ENCODE peak calls at places on chromosomes 13 and 19, in six cellular contexts. One of them, this sample, is unnamed.

GRCh38 chr13:73893833-73894232 is 240.4 kb downstream of the KLF12 start:
- DNase-seq in DMS153: no peak
- DNase-seq in HT1080: no peak
- DNase-seq in RWPE1: no peak
- DNase-seq in fibroblast of the conjunctiva: no peak
- DNase-seq in left kidney: no peak
- DNase-seq in this sample: no peak

GRCh38 chr19:51761696-51762095 is 716 bp downstream of the FPR2 start:
- DNase-seq in HT1080: no peak
- DNase-seq in left kidney: no peak
- DNase-seq in DMS153: no peak
- DNase-seq in fibroblast of the conjunctiva: no peak
- DNase-seq in RWPE1: no peak
- DNase-seq in this sample: no peak

GRCh38 chr13:72952529-72953141 is 106.2 kb upstream of the KLF5 start:
- DNase-seq in DMS153: no peak
- DNase-seq in left kidney: peak
- DNase-seq in RWPE1: no peak
- DNase-seq in HT1080: peak
- DNase-seq in fibroblast of the conjunctiva: no peak
- DNase-seq in this sample: no peak

GRCh38 chr13:112203614-112204013 is 136.7 kb downstream of the SOX1 start:
- DNase-seq in RWPE1: no peak
- DNase-seq in HT1080: no peak
- DNase-seq in left kidney: no peak
- DNase-seq in fibroblast of the conjunctiva: no peak
- DNase-seq in DMS153: no peak
- DNase-seq in this sample: no peak

GRCh38 chr19:41542622-41543021 is 33.3 kb upstream of the CEACAM21 start:
- DNase-seq in HT1080: no peak
- DNase-seq in DMS153: no peak
- DNase-seq in RWPE1: no peak
- DNase-seq in fibroblast of the conjunctiva: no peak
- DNase-seq in left kidney: no peak
- DNase-seq in this sample: no peak

GRCh38 chr13:21674271-21675009 is 3.6 kb downstream of the FGF9 start:
- DNase-seq in HT1080: no peak
- DNase-seq in RWPE1: no peak
- DNase-seq in left kidney: peak
- DNase-seq in DMS153: peak
- DNase-seq in fibroblast of the conjunctiva: no peak
- DNase-seq in this sample: no peak

GRCh38 chr19:543912-544608 is at the start of gene GZMM:
- DNase-seq in RWPE1: no peak
- DNase-seq in fibroblast of the conjunctiva: no peak
- DNase-seq in DMS153: no peak
- DNase-seq in HT1080: no peak
- DNase-seq in left kidney: no peak
- DNase-seq in this sample: no peak

GRCh38 chr19:7870571-7871279 is 3.5 kb downstream of the PRR36 start:
- DNase-seq in fibroblast of the conjunctiva: no peak
- DNase-seq in RWPE1: peak
- DNase-seq in HT1080: peak
- DNase-seq in left kidney: peak
- DNase-seq in DMS153: peak
- DNase-seq in this sample: peak

GRCh38 chr13:105974380-105974779 is 561.1 kb downstream of the EFNB2 start:
- DNase-seq in HT1080: no peak
- DNase-seq in left kidney: no peak
- DNase-seq in DMS153: no peak
- DNase-seq in fibroblast of the conjunctiva: no peak
- DNase-seq in RWPE1: no peak
- DNase-seq in this sample: no peak

GRCh38 chr19:52451241-52451640 is 2.1 kb upstream of the ZNF578 start:
- DNase-seq in RWPE1: no peak
- DNase-seq in DMS153: no peak
- DNase-seq in left kidney: peak
- DNase-seq in fibroblast of the conjunctiva: no peak
- DNase-seq in HT1080: no peak
- DNase-seq in this sample: no peak

GRCh38 chr19:3125900-3126524 is 9.8 kb upstream of the GNA15 start:
- DNase-seq in HT1080: peak
- DNase-seq in RWPE1: no peak
- DNase-seq in DMS153: no peak
- DNase-seq in left kidney: peak
- DNase-seq in fibroblast of the conjunctiva: no peak
- DNase-seq in this sample: peak

GRCh38 chr19:14473915-14474578 is 1.1 kb downstream of the PTGER1 start:
- DNase-seq in fibroblast of the conjunctiva: no peak
- DNase-seq in DMS153: no peak
- DNase-seq in HT1080: no peak
- DNase-seq in RWPE1: no peak
- DNase-seq in left kidney: peak
- DNase-seq in this sample: no peak

GRCh38 chr19:33825556-33825955 is 28.9 kb downstream of the KCTD15 start:
- DNase-seq in HT1080: no peak
- DNase-seq in RWPE1: no peak
- DNase-seq in fibroblast of the conjunctiva: no peak
- DNase-seq in left kidney: no peak
- DNase-seq in DMS153: no peak
- DNase-seq in this sample: no peak

GRCh38 chr13:40061466-40062450 is 406.3 kb downstream of the COG6 start:
- DNase-seq in DMS153: peak
- DNase-seq in left kidney: no peak
- DNase-seq in fibroblast of the conjunctiva: no peak
- DNase-seq in RWPE1: no peak
- DNase-seq in HT1080: peak
- DNase-seq in this sample: no peak

GRCh38 chr19:18849838-18850400 is 18.2 kb downstream of the UPF1 start:
- DNase-seq in RWPE1: no peak
- DNase-seq in left kidney: no peak
- DNase-seq in HT1080: no peak
- DNase-seq in DMS153: no peak
- DNase-seq in fibroblast of the conjunctiva: no peak
- DNase-seq in this sample: no peak

GRCh38 chr19:28960586-28960985 is 252.4 kb downstream of the UQCRFS1 start:
- DNase-seq in fibroblast of the conjunctiva: no peak
- DNase-seq in RWPE1: no peak
- DNase-seq in DMS153: no peak
- DNase-seq in left kidney: no peak
- DNase-seq in HT1080: no peak
- DNase-seq in this sample: no peak

GRCh38 chr13:113862191-113862765 is 1.6 kb downstream of the GAS6 start:
- DNase-seq in RWPE1: peak
- DNase-seq in HT1080: peak
- DNase-seq in left kidney: no peak
- DNase-seq in DMS153: no peak
- DNase-seq in fibroblast of the conjunctiva: no peak
- DNase-seq in this sample: no peak

GRCh38 chr19:34327851-34328250 is 37.1 kb upstream of the GPI start:
- DNase-seq in left kidney: peak
- DNase-seq in RWPE1: no peak
- DNase-seq in fibroblast of the conjunctiva: no peak
- DNase-seq in DMS153: no peak
- DNase-seq in HT1080: no peak
- DNase-seq in this sample: no peak

GRCh38 chr13:112626124-112626523 is 38.2 kb upstream of the TUBGCP3 start:
- DNase-seq in HT1080: no peak
- DNase-seq in left kidney: no peak
- DNase-seq in fibroblast of the conjunctiva: no peak
- DNase-seq in RWPE1: no peak
- DNase-seq in DMS153: no peak
- DNase-seq in this sample: no peak

GRCh38 chr13:38900188-38900587 is 90.4 kb downstream of the STOML3 start:
- DNase-seq in HT1080: no peak
- DNase-seq in RWPE1: no peak
- DNase-seq in DMS153: no peak
- DNase-seq in fibroblast of the conjunctiva: no peak
- DNase-seq in left kidney: no peak
- DNase-seq in this sample: no peak

GRCh38 chr13:57632276-57633140 is 964 bp downstream of the PCDH17 start:
- DNase-seq in DMS153: no peak
- DNase-seq in HT1080: no peak
- DNase-seq in fibroblast of the conjunctiva: no peak
- DNase-seq in RWPE1: no peak
- DNase-seq in left kidney: peak
- DNase-seq in this sample: no peak

GRCh38 chr19:40549007-40549708 is 27.5 kb upstream of the SHKBP1 start:
- DNase-seq in DMS153: peak
- DNase-seq in fibroblast of the conjunctiva: no peak
- DNase-seq in HT1080: no peak
- DNase-seq in left kidney: peak
- DNase-seq in RWPE1: no peak
- DNase-seq in this sample: no peak

GRCh38 chr19:58033741-58034475 is at the start of gene ZSCAN1:
- DNase-seq in left kidney: peak
- DNase-seq in DMS153: no peak
- DNase-seq in fibroblast of the conjunctiva: peak
- DNase-seq in RWPE1: no peak
- DNase-seq in HT1080: no peak
- DNase-seq in this sample: no peak

GRCh38 chr19:42424712-42425131 is 2.5 kb downstream of the LIPE start:
- DNase-seq in RWPE1: no peak
- DNase-seq in DMS153: no peak
- DNase-seq in left kidney: peak
- DNase-seq in fibroblast of the conjunctiva: no peak
- DNase-seq in HT1080: no peak
- DNase-seq in this sample: no peak

GRCh38 chr13:41694902-41695301 is 237.6 kb downstream of the RGCC start:
- DNase-seq in fibroblast of the conjunctiva: peak
- DNase-seq in RWPE1: peak
- DNase-seq in left kidney: peak
- DNase-seq in HT1080: peak
- DNase-seq in DMS153: no peak
- DNase-seq in this sample: no peak